ENCODE peak calls at places on chromosomes 12 and 14, in seven cellular contexts. S, A, M, R, Z, H and G are unnamed samples.

GRCh38 chr14:42665083-42665482 is 1058.4 kb downstream of the LRFN5 start:
- DNase-seq in S (no peak), M (no peak), R (no peak), H (no peak), A (no peak), Z (no peak), G (no peak)

GRCh38 chr14:39555749-39556148 is 123.5 kb upstream of the FBXO33 start:
- DNase-seq in H (no peak), Z (no peak), R (no peak), M (no peak), A (no peak), S (no peak), G (no peak)

GRCh38 chr12:104809706-104810385 is 148.2 kb downstream of the SLC41A2 start:
- DNase-seq in Z (no peak), R (no peak), S (no peak), M (no peak), H (no peak), A (no peak), G (no peak)

GRCh38 chr14:105881021-105881930 is 354.9 kb downstream of the TMEM121 start:
- DNase-seq in A (peak; percentile 11), M (peak; percentile 20), R (no peak), Z (no peak), S (peak; percentile 4), H (peak; percentile 4), G (no peak)

GRCh38 chr14:104393898-104394605 is 185.5 kb upstream of the C14orf180 start:
- DNase-seq in A (peak; percentile 56), R (no peak), H (no peak), S (no peak), Z (no peak), M (peak; percentile 74), G (no peak)

GRCh38 chr14:93186961-93187360 is 1.8 kb downstream of the LYSET start:
- DNase-seq in M (no peak), R (no peak), Z (no peak), A (no peak), H (no peak), S (no peak), G (no peak)

GRCh38 chr14:24817638-24818053 is 183.7 kb upstream of the GZMB start:
- DNase-seq in M (no peak), R (peak; percentile 52), Z (peak; percentile 57), A (no peak), S (no peak), H (no peak), G (no peak)

GRCh38 chr12:56193025-56193578 is 3.8 kb upstream of the SMARCC2 start:
- DNase-seq in A (peak; percentile 87), M (peak; percentile 73), H (peak; percentile 85), R (peak; percentile 87), S (peak; percentile 69), Z (no peak), G (peak; percentile 63)

GRCh38 chr12:48985475-48985897 is 7.4 kb downstream of the WNT1 start:
- DNase-seq in R (no peak), M (peak; percentile 80), Z (no peak), S (no peak), H (no peak), A (no peak), G (no peak)

GRCh38 chr14:61585598-61586538 is 109.4 kb upstream of the HIF1A start:
- DNase-seq in R (peak; percentile 93), A (peak; percentile 76), Z (peak; percentile 92), H (peak; percentile 85), S (peak; percentile 28), M (peak; percentile 82), G (peak; percentile 64)

GRCh38 chr14:26765301-26765700 is 167.5 kb upstream of the NOVA1 start:
- DNase-seq in H (no peak), S (no peak), R (no peak), A (no peak), Z (no peak), M (no peak), G (no peak)

GRCh38 chr12:43267782-43268181 is 284.2 kb downstream of the ADAMTS20 start:
- DNase-seq in M (no peak), Z (no peak), R (no peak), S (no peak), A (no peak), H (no peak), G (no peak)

GRCh38 chr14:68789002-68789797 is 3.7 kb downstream of the ZFP36L1 start:
- DNase-seq in A (peak; percentile 82), R (peak; percentile 74), M (peak; percentile 88), H (peak; percentile 86), Z (no peak), S (peak; percentile 65), G (no peak)

GRCh38 chr12:88291498-88292131 is 149.5 kb downstream of the TMTC3 start:
- DNase-seq in A (no peak), R (no peak), M (no peak), H (no peak), S (no peak), Z (no peak), G (no peak)

GRCh38 chr12:24921251-24922038 is 27.5 kb downstream of the BCAT1 start:
- DNase-seq in M (no peak), H (no peak), Z (no peak), A (no peak), R (peak; percentile 58), S (no peak), G (no peak)

GRCh38 chr12:24918596-24918995 is 30.3 kb downstream of the BCAT1 start:
- DNase-seq in S (no peak), H (no peak), A (no peak), M (no peak), R (peak; percentile 31), Z (peak; percentile 34), G (no peak)

GRCh38 chr12:24922109-24922508 is 26.8 kb downstream of the BCAT1 start:
- DNase-seq in H (no peak), M (no peak), R (no peak), A (no peak), S (no peak), Z (no peak), G (no peak)

GRCh38 chr12:24919346-24920001 is 29.4 kb downstream of the BCAT1 start:
- DNase-seq in A (no peak), H (no peak), S (no peak), M (no peak), Z (no peak), R (no peak), G (no peak)

DNA sequence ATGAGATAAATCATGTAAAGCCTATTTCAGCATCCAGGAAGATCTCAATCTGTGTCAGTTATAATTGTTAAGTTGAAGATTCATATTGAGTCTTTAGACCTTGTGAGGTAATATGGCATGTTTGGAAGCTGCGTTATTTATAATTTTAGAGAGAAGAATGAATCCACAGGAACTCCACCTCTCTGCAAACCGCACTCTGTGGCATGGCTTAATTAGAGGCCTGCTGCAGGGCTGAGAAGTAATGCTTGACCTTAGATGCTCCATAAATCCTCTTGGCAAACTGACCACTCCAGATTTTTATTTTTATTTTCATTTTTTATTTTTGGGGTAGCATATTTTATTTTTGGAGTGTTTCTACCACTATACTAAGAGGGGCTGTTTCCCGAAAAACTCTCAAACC is 28.8 kb downstream of the BCAT1 start:
- DNase-seq in H (no peak), S (no peak), Z (no peak), M (no peak), R (no peak), A (no peak), G (no peak)
- H3K27ac ChIP-seq in H (no peak overlapping the region), S (no peak overlapping the region), Z (no peak overlapping the region), M (no peak overlapping the region), R (no peak overlapping the region), A (no peak overlapping the region), G (no peak overlapping the region)

GRCh38 chr12:18824287-18824686 is 86.4 kb downstream of the CAPZA3 start:
- DNase-seq in H (no peak), R (no peak), Z (no peak), S (no peak), M (no peak), A (no peak), G (no peak)

GRCh38 chr12:18819471-18819870 is 81.6 kb downstream of the CAPZA3 start:
- DNase-seq in Z (no peak), M (no peak), H (no peak), A (no peak), S (no peak), R (no peak), G (no peak)

GRCh38 chr12:18813753-18814152 is 75.8 kb downstream of the CAPZA3 start:
- DNase-seq in H (no peak), R (no peak), S (no peak), A (no peak), Z (no peak), M (no peak), G (no peak)

GRCh38 chr12:18818584-18818983 is 80.7 kb downstream of the CAPZA3 start:
- DNase-seq in H (no peak), M (no peak), A (no peak), Z (no peak), S (no peak), R (no peak), G (no peak)
- H3K4me3 ChIP-seq in H (no peak overlapping the region), M (no peak overlapping the region), A (no peak overlapping the region), Z (no peak overlapping the region), S (no peak overlapping the region), R (no peak overlapping the region), G (no peak overlapping the region)

GRCh38 chr12:65937181-65937641 is 112.9 kb downstream of the HMGA2 start:
- DNase-seq in R (peak; percentile 35), A (no peak), S (no peak), M (no peak), Z (no peak), H (no peak), G (no peak)

GRCh38 chr12:65935906-65936528 is 111.7 kb downstream of the HMGA2 start:
- DNase-seq in A (no peak), R (no peak), H (no peak), S (no peak), M (no peak), Z (no peak), G (no peak)

GRCh38 chr12:65937806-65938205 is 113.5 kb downstream of the HMGA2 start:
- DNase-seq in S (no peak), H (no peak), R (no peak), Z (no peak), M (no peak), A (no peak), G (no peak)

GRCh38 chr12:65934480-65935115 is 110.3 kb downstream of the HMGA2 start:
- DNase-seq in M (no peak), H (no peak), A (no peak), R (no peak), Z (no peak), S (no peak), G (no peak)

GRCh38 chr12:65936529-65936911 is 112.2 kb downstream of the HMGA2 start:
- DNase-seq in A (no peak), S (no peak), H (no peak), R (no peak), Z (no peak), M (no peak), G (no peak)
- H3K27ac ChIP-seq in A (no peak overlapping the region), S (no peak overlapping the region), H (no peak overlapping the region), R (no peak overlapping the region), Z (no peak overlapping the region), M (peak overlapping the region; percentile 50), G (no peak overlapping the region)

DNA sequence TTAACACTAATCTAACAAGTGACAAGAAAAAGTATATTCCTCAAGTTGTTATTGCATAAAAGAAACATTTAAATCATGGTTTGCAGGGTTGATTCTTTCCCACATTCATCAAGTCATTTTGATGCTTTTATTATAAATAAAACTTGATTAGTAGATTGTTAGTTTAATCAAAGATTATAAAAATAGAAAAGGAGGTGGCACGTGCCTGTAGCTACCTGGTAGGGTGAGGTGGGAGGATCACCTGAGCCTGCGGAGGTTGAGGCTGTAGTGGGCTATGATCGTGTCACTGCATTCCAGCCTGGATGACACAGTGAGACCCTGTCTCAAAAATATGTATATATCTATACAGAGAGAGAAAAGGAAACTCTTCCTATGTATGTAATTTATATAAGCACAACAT is 433.2 kb upstream of the RGS6 start:
- DNase-seq in A (no peak), H (no peak), R (no peak), Z (no peak), M (no peak), S (no peak), G (no peak)
- H3K4me3 ChIP-seq in A (no peak overlapping the region), H (no peak overlapping the region), R (no peak overlapping the region), Z (no peak overlapping the region), M (no peak overlapping the region), S (no peak overlapping the region), G (no peak overlapping the region)

GRCh38 chr14:32491413-32492016 is 162.4 kb downstream of the AKAP6 start:
- DNase-seq in S (no peak), Z (no peak), M (no peak), A (peak; percentile 28), R (no peak), H (no peak), G (no peak)
- H3K27ac ChIP-seq in S (no peak overlapping the region), Z (peak overlapping the region; percentile 73), M (peak overlapping the region; percentile 80), A (peak overlapping the region; percentile 22), R (no peak overlapping the region), H (no peak overlapping the region), G (peak overlapping the region; percentile 12)